ENCODE peak calls at places on chromosomes 2 and 18, in ten cellular contexts. One of them, this sample, is unnamed.

GRCh38 chr2:204628926-204629661 is 83.8 kb downstream of the PARD3B start:
- DNase-seq in GM12892: no peak
- DNase-seq in GM12878: no peak
- DNase-seq in spleen: no peak
- DNase-seq in HCT116: no peak
- DNase-seq in GM23338: no peak
- DNase-seq in Panc1: no peak
- DNase-seq in stomach: no peak
- DNase-seq in vagina: no peak
- DNase-seq in HL-60: no peak
- DNase-seq in this sample: no peak

GRCh38 chr2:231929961-231930600 is 3.9 kb upstream of the NPPC start:
- DNase-seq in GM12892: peak
- DNase-seq in Panc1: no peak
- DNase-seq in GM12878: no peak
- DNase-seq in HL-60: no peak
- DNase-seq in HCT116: no peak
- DNase-seq in GM23338: peak
- DNase-seq in stomach: peak
- DNase-seq in spleen: peak
- DNase-seq in vagina: peak
- DNase-seq in this sample: peak

GRCh38 chr18:57837917-57838548 is 34.9 kb upstream of the ATP8B1 start:
- DNase-seq in HL-60: no peak
- DNase-seq in GM23338: no peak
- DNase-seq in GM12892: no peak
- DNase-seq in stomach: no peak
- DNase-seq in HCT116: no peak
- DNase-seq in Panc1: no peak
- DNase-seq in GM12878: peak
- DNase-seq in spleen: no peak
- DNase-seq in vagina: no peak
- DNase-seq in this sample: no peak

GRCh38 chr2:74583504-74583903 is 29.0 kb downstream of the DOK1 start:
- DNase-seq in Panc1: no peak
- DNase-seq in GM12878: no peak
- DNase-seq in GM12892: no peak
- DNase-seq in HL-60: no peak
- DNase-seq in spleen: no peak
- DNase-seq in stomach: no peak
- DNase-seq in GM23338: peak
- DNase-seq in HCT116: peak
- DNase-seq in vagina: no peak
- DNase-seq in this sample: no peak

GRCh38 chr2:74393525-74393924 is 13.4 kb upstream of the DCTN1 start:
- DNase-seq in vagina: no peak
- DNase-seq in spleen: no peak
- DNase-seq in GM23338: no peak
- DNase-seq in GM12878: no peak
- DNase-seq in GM12892: no peak
- DNase-seq in HCT116: no peak
- DNase-seq in stomach: no peak
- DNase-seq in HL-60: no peak
- DNase-seq in Panc1: no peak
- DNase-seq in this sample: no peak

GRCh38 chr2:170972508-170973224 is 43.6 kb downstream of the GORASP2 start:
- DNase-seq in Panc1: no peak
- DNase-seq in GM23338: no peak
- DNase-seq in HCT116: no peak
- DNase-seq in vagina: peak
- DNase-seq in GM12892: no peak
- DNase-seq in GM12878: no peak
- DNase-seq in HL-60: no peak
- DNase-seq in stomach: no peak
- DNase-seq in spleen: no peak
- DNase-seq in this sample: no peak

GRCh38 chr2:127700527-127701192 is 637 bp upstream of the SFT2D3 start:
- DNase-seq in HCT116: peak
- DNase-seq in GM12892: peak
- DNase-seq in GM23338: peak
- DNase-seq in stomach: peak
- DNase-seq in Panc1: peak
- DNase-seq in HL-60: peak
- DNase-seq in vagina: no peak
- DNase-seq in GM12878: peak
- DNase-seq in spleen: peak
- DNase-seq in this sample: no peak

GRCh38 chr18:23380001-23380550 is 73.0 kb upstream of the RIOK3 start:
- DNase-seq in stomach: no peak
- DNase-seq in vagina: no peak
- DNase-seq in GM23338: peak
- DNase-seq in spleen: no peak
- DNase-seq in HCT116: no peak
- DNase-seq in HL-60: no peak
- DNase-seq in GM12892: no peak
- DNase-seq in Panc1: no peak
- DNase-seq in GM12878: no peak
- DNase-seq in this sample: peak

GRCh38 chr2:217434183-217434620 is 568.6 kb downstream of the TNS1 start:
- DNase-seq in HCT116: peak
- DNase-seq in vagina: no peak
- DNase-seq in HL-60: peak
- DNase-seq in Panc1: no peak
- DNase-seq in stomach: peak
- DNase-seq in GM12892: peak
- DNase-seq in GM23338: peak
- DNase-seq in GM12878: peak
- DNase-seq in spleen: peak
- DNase-seq in this sample: no peak

GRCh38 chr18:62437520-62438329 is 85.1 kb upstream of the ZCCHC2 start:
- DNase-seq in Panc1: no peak
- DNase-seq in vagina: no peak
- DNase-seq in stomach: no peak
- DNase-seq in GM12878: no peak
- DNase-seq in spleen: no peak
- DNase-seq in HL-60: no peak
- DNase-seq in HCT116: no peak
- DNase-seq in GM12892: no peak
- DNase-seq in GM23338: no peak
- DNase-seq in this sample: no peak

GRCh38 chr2:200747668-200748618 is 63.8 kb upstream of the BZW1 start:
- DNase-seq in HCT116: no peak
- DNase-seq in Panc1: no peak
- DNase-seq in GM12878: no peak
- DNase-seq in HL-60: no peak
- DNase-seq in GM23338: no peak
- DNase-seq in GM12892: no peak
- DNase-seq in spleen: no peak
- DNase-seq in vagina: no peak
- DNase-seq in stomach: no peak
- DNase-seq in this sample: no peak

GRCh38 chr18:78974115-78974740 is 5.4 kb upstream of the SALL3 start:
- DNase-seq in spleen: no peak
- DNase-seq in HL-60: no peak
- DNase-seq in HCT116: no peak
- DNase-seq in stomach: no peak
- DNase-seq in Panc1: no peak
- DNase-seq in GM12878: no peak
- DNase-seq in GM12892: no peak
- DNase-seq in GM23338: peak
- DNase-seq in vagina: peak
- DNase-seq in this sample: peak

GRCh38 chr2:233689498-233689897 is 3.2 kb upstream of the UGT1A6 start:
- DNase-seq in GM12892: no peak
- DNase-seq in stomach: peak
- DNase-seq in spleen: no peak
- DNase-seq in HL-60: no peak
- DNase-seq in HCT116: no peak
- DNase-seq in vagina: no peak
- DNase-seq in GM23338: no peak
- DNase-seq in Panc1: no peak
- DNase-seq in GM12878: no peak
- DNase-seq in this sample: no peak

GRCh38 chr18:52426041-52426440 is 86.0 kb downstream of the DCC start:
- DNase-seq in spleen: no peak
- DNase-seq in HL-60: no peak
- DNase-seq in GM12878: no peak
- DNase-seq in vagina: no peak
- DNase-seq in GM12892: no peak
- DNase-seq in stomach: no peak
- DNase-seq in GM23338: no peak
- DNase-seq in Panc1: no peak
- DNase-seq in HCT116: no peak
- DNase-seq in this sample: no peak

GRCh38 chr2:232489516-232490220 is 2.0 kb upstream of the ECEL1 start:
- DNase-seq in HCT116: no peak
- DNase-seq in HL-60: no peak
- DNase-seq in spleen: peak
- DNase-seq in GM12878: no peak
- DNase-seq in Panc1: no peak
- DNase-seq in GM12892: no peak
- DNase-seq in GM23338: no peak
- DNase-seq in stomach: no peak
- DNase-seq in vagina: no peak
- DNase-seq in this sample: no peak

GRCh38 chr2:72127401-72128058 is 20.1 kb downstream of the CYP26B1 start:
- DNase-seq in HCT116: no peak
- DNase-seq in vagina: no peak
- DNase-seq in GM12878: no peak
- DNase-seq in stomach: no peak
- DNase-seq in GM12892: no peak
- DNase-seq in GM23338: no peak
- DNase-seq in Panc1: no peak
- DNase-seq in HL-60: no peak
- DNase-seq in spleen: peak
- DNase-seq in this sample: peak

GRCh38 chr18:10055125-10055750 is 141.4 kb downstream of the VAPA start:
- DNase-seq in GM12892: no peak
- DNase-seq in spleen: no peak
- DNase-seq in vagina: no peak
- DNase-seq in HCT116: no peak
- DNase-seq in HL-60: peak
- DNase-seq in Panc1: no peak
- DNase-seq in stomach: no peak
- DNase-seq in GM12878: no peak
- DNase-seq in GM23338: no peak
- DNase-seq in this sample: no peak

GRCh38 chr2:219003979-219004378 is 10.8 kb upstream of the CRYBA2 start:
- DNase-seq in vagina: no peak
- DNase-seq in stomach: no peak
- DNase-seq in Panc1: no peak
- DNase-seq in GM23338: no peak
- DNase-seq in GM12892: no peak
- DNase-seq in spleen: no peak
- DNase-seq in HCT116: no peak
- DNase-seq in GM12878: no peak
- DNase-seq in HL-60: no peak
- DNase-seq in this sample: no peak

GRCh38 chr2:241511091-241511741 is 2.8 kb upstream of the STK25 start:
- DNase-seq in GM12892: no peak
- DNase-seq in HL-60: no peak
- DNase-seq in GM23338: no peak
- DNase-seq in vagina: no peak
- DNase-seq in HCT116: no peak
- DNase-seq in stomach: no peak
- DNase-seq in spleen: peak
- DNase-seq in GM12878: no peak
- DNase-seq in Panc1: no peak
- DNase-seq in this sample: no peak

GRCh38 chr2:3316456-3317276 is 61.0 kb downstream of the EIPR1 start:
- DNase-seq in GM23338: no peak
- DNase-seq in spleen: peak
- DNase-seq in Panc1: no peak
- DNase-seq in stomach: no peak
- DNase-seq in HCT116: no peak
- DNase-seq in GM12892: no peak
- DNase-seq in GM12878: no peak
- DNase-seq in HL-60: no peak
- DNase-seq in vagina: no peak
- DNase-seq in this sample: no peak

GRCh38 chr2:37610638-37611289 is 60.7 kb downstream of the CDC42EP3 start:
- DNase-seq in GM23338: no peak
- DNase-seq in spleen: no peak
- DNase-seq in HL-60: no peak
- DNase-seq in vagina: no peak
- DNase-seq in HCT116: no peak
- DNase-seq in stomach: no peak
- DNase-seq in GM12892: no peak
- DNase-seq in GM12878: no peak
- DNase-seq in Panc1: no peak
- DNase-seq in this sample: no peak
- TF ChIP-seq POLR2AphosphoS5 in GM23338: no peak
- TF ChIP-seq POLR2AphosphoS5 in spleen: no peak
- TF ChIP-seq POLR2AphosphoS5 in HL-60: no peak
- TF ChIP-seq POLR2AphosphoS5 in vagina: no peak
- TF ChIP-seq POLR2AphosphoS5 in HCT116: no peak
- TF ChIP-seq POLR2AphosphoS5 in stomach: no peak
- TF ChIP-seq POLR2AphosphoS5 in GM12892: no peak
- TF ChIP-seq POLR2AphosphoS5 in GM12878: no peak
- TF ChIP-seq POLR2AphosphoS5 in Panc1: no peak
- TF ChIP-seq POLR2AphosphoS5 in this sample: no peak

GRCh38 chr2:10400978-10401951 is 46.9 kb downstream of the ODC1 start:
- DNase-seq in HL-60: no peak
- DNase-seq in GM12892: no peak
- DNase-seq in stomach: peak
- DNase-seq in GM12878: no peak
- DNase-seq in HCT116: no peak
- DNase-seq in GM23338: no peak
- DNase-seq in vagina: no peak
- DNase-seq in spleen: peak
- DNase-seq in Panc1: no peak
- DNase-seq in this sample: no peak
- TF ChIP-seq POLR2AphosphoS5 in HL-60: no peak
- TF ChIP-seq POLR2AphosphoS5 in GM12892: no peak
- TF ChIP-seq POLR2AphosphoS5 in stomach: no peak
- TF ChIP-seq POLR2AphosphoS5 in GM12878: no peak
- TF ChIP-seq POLR2AphosphoS5 in HCT116: no peak
- TF ChIP-seq POLR2AphosphoS5 in GM23338: no peak
- TF ChIP-seq POLR2AphosphoS5 in vagina: no peak
- TF ChIP-seq POLR2AphosphoS5 in spleen: peak
- TF ChIP-seq POLR2AphosphoS5 in Panc1: no peak
- TF ChIP-seq POLR2AphosphoS5 in this sample: peak

GRCh38 chr2:77519164-77519887 is 2.9 kb downstream of the LRRTM4 start:
- DNase-seq in HL-60: no peak
- DNase-seq in spleen: no peak
- DNase-seq in GM23338: no peak
- DNase-seq in GM12892: no peak
- DNase-seq in HCT116: no peak
- DNase-seq in GM12878: no peak
- DNase-seq in vagina: no peak
- DNase-seq in stomach: no peak
- DNase-seq in Panc1: no peak
- DNase-seq in this sample: no peak
- TF ChIP-seq POLR2AphosphoS5 in HL-60: no peak
- TF ChIP-seq POLR2AphosphoS5 in spleen: no peak
- TF ChIP-seq POLR2AphosphoS5 in GM23338: no peak
- TF ChIP-seq POLR2AphosphoS5 in GM12892: no peak
- TF ChIP-seq POLR2AphosphoS5 in HCT116: no peak
- TF ChIP-seq POLR2AphosphoS5 in GM12878: no peak
- TF ChIP-seq POLR2AphosphoS5 in vagina: no peak
- TF ChIP-seq POLR2AphosphoS5 in stomach: no peak
- TF ChIP-seq POLR2AphosphoS5 in Panc1: no peak
- TF ChIP-seq POLR2AphosphoS5 in this sample: no peak

GRCh38 chr2:120919771-120920437 is 184.2 kb downstream of the GLI2 start:
- DNase-seq in GM12892: no peak
- DNase-seq in HCT116: no peak
- DNase-seq in GM12878: no peak
- DNase-seq in spleen: no peak
- DNase-seq in stomach: no peak
- DNase-seq in vagina: no peak
- DNase-seq in HL-60: no peak
- DNase-seq in GM23338: no peak
- DNase-seq in Panc1: no peak
- DNase-seq in this sample: no peak
- TF ChIP-seq POLR2AphosphoS5 in GM12892: no peak
- TF ChIP-seq POLR2AphosphoS5 in HCT116: no peak
- TF ChIP-seq POLR2AphosphoS5 in GM12878: no peak
- TF ChIP-seq POLR2AphosphoS5 in spleen: no peak
- TF ChIP-seq POLR2AphosphoS5 in stomach: no peak
- TF ChIP-seq POLR2AphosphoS5 in vagina: peak
- TF ChIP-seq POLR2AphosphoS5 in HL-60: no peak
- TF ChIP-seq POLR2AphosphoS5 in GM23338: no peak
- TF ChIP-seq POLR2AphosphoS5 in Panc1: no peak
- TF ChIP-seq POLR2AphosphoS5 in this sample: no peak

This sample was measured in upper lobe of left lung.